ENCODE peak calls at places on chromosomes 12 and 14, in five cellular contexts. C is astrocyte, F is cardiac fibroblast, T is fibroblast of lung, Z is choroid plexus epithelial cell. M is an unnamed sample.

GRCh38 chr14:79016828-79017505 is 846.8 kb downstream of the NRXN3 start:
- DNase-seq in C (peak; percentile 84), F (peak; percentile 92), T (peak; percentile 77), Z (peak; percentile 95), M (peak; percentile 91)

GRCh38 chr14:36661506-36662257 is at the start of gene PAX9:
- DNase-seq in C (peak; percentile 44), F (peak; percentile 58), T (peak; percentile 42), Z (peak; percentile 74), M (peak; percentile 39)

GRCh38 chr14:73712540-73713141 is 1.5 kb downstream of the PNMA1 start:
- DNase-seq in C (no peak), F (peak; percentile 25), T (no peak), Z (peak; percentile 38), M (no peak)

GRCh38 chr12:32922546-32923297 is 26.1 kb upstream of the PKP2 start:
- DNase-seq in C (no peak), F (no peak), T (no peak), Z (no peak), M (no peak)

GRCh38 chr12:6943719-6944380 is at the start of the genes C12orf57 and RNU7-1:
- DNase-seq in C (peak; percentile 84), F (peak; percentile 95), T (no peak), Z (peak; percentile 89), M (peak; percentile 67)

GRCh38 chr14:92556863-92557543 is 43.4 kb downstream of the RIN3 start:
- DNase-seq in C (no peak), F (no peak), T (no peak), Z (no peak), M (no peak)

GRCh38 chr14:23183479-23183878 is at the start of gene SLC7A8:
- DNase-seq in C (no peak), F (no peak), T (no peak), Z (no peak), M (no peak)

GRCh38 chr12:120037851-120038250 is 48.8 kb downstream of the BICDL1 start:
- DNase-seq in C (no peak), F (no peak), T (no peak), Z (no peak), M (no peak)

GRCh38 chr14:24688030-24688658 is 54.2 kb upstream of the GZMB start:
- DNase-seq in C (no peak), F (no peak), T (no peak), Z (no peak), M (no peak)

DNA sequence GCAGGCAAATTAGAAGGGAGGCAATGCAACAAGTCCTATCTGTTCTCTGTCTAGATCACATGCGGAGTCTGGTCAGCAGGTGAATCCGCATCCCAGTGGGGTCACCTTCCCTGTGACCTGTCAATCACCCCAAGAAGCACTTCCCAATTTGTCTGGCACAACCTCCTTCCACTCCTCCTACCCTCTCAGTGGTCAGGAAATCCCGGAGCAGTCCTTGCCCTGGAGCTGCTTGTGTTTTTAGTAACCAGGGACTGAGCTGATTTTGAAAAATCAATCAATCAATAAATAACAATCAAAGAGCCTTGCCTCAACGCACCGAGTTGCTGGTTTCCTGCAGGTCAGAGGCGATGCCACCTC is 572 bp upstream of the ACSS3 start:
- DNase-seq in C (peak; percentile 57), F (peak; percentile 17), T (peak; percentile 49), Z (peak; percentile 66), M (no peak)
- H3K4me3 ChIP-seq in C (peak overlapping the region; percentile 61), F (no peak overlapping the region), T (peak overlapping the region; percentile 83), Z (peak overlapping the region; percentile 75), M (peak overlapping the region; percentile 51)

DNA sequence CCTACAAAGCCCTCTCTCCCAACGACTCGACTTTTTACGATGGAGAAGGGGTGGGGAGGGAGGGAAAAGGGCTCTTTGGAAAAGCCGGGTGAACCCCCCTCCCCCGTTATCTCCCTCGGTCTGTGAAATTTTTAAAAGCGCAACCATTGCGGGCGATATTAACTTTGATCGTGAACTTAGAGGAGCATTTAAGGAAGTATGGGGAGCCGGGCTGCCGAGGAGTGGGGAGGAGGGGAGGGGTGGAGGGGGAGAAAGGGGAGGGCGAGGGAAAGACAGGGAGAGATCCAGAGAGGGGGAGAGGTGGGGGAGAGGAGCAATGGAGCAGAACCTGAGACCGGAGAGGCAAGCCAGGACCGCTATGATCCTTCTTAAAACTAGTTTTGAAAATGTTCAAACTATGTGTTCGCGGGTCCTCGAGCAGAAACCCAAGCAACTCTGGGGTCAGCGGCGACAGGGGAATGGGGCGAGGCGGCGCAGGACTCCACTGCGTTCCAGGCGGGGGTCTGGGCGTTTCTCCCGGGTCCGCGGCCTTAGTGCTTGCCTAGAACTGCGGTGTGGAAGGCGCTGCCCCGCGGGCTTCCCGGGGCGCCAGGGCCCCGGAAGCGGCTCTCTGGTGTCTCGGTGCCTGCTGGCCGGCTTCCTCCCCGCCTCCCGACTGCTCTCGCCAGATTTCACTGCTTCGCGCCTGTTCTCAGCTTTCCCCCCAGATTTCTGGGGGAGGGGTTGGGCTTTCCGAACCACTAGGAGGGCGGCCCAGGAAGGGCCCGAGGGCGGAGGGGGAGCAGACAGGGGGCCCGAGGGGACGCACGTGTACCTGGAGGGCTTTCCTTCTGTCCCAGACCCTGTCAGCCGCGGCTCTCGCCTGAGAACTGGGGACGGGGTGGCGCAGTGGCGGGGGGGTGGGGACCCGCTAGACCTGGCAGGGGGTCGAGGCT is at the start of gene HOTAIR:
- DNase-seq in C (no peak), F (no peak), T (no peak), Z (no peak), M (no peak)
- H3K4me3 ChIP-seq in C (no peak within 1 kb of the TSS), F (no peak within 1 kb of the TSS), T (no peak within 1 kb of the TSS), Z (no peak within 1 kb of the TSS), M (peak within 1 kb of the TSS; percentile 75)

GRCh38 chr12:56722832-56723231 is 2.3 kb downstream of the NACA start:
- DNase-seq in C (no peak), F (no peak), T (no peak), Z (no peak), M (no peak)
- H3K4me3 ChIP-seq in C (peak overlapping the region; percentile 98), F (no peak overlapping the region), T (peak overlapping the region; percentile 89), Z (peak overlapping the region; percentile 99), M (peak overlapping the region; percentile 100)

DNA sequence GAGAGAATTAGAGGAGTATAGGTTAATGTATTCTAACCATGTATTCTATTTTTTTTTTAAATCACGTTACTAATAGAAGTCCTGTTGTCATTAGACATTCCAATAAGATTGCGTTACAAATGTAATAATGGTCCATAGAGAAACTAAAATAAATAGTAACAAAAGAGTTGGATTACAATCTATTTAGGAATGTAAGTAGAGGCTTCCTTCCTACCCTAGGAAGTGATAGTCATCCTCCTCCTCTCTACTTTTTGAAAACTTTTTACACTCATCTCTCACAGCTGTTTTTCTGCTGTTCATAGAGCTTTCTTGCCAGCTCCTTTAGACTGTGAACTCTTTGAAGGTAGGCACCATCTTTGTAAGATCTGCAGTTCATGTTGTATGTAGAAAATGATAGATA is 23.6 kb downstream of the TRHDE start:
- DNase-seq in C (peak; percentile 86), F (peak; percentile 6), T (peak; percentile 52), Z (peak; percentile 47), M (no peak)
- H3K4me3 ChIP-seq in C (peak overlapping the region; percentile 43), F (no peak overlapping the region), T (no peak overlapping the region), Z (no peak overlapping the region), M (no peak overlapping the region)

DNA sequence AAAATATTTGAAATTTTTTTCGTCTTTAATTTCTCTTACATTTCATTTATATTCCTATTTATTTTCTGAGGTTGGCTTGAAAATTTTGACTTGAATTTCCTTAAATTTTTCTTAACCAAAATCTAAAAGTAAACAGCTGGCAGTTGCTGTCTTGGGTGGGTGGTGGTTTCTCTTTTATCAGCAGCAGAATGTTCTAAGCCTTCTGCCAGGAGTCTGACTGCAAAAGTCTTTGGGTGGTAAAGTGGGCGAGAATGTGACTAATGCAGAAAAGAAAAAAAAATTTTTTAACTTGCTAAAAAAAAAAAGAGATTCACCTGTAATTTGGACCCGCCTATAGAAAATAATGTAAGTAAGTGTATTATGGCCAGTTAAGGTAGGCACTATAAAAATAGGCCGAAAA is 2.5 kb downstream of the FGFR1OP2 start:
- DNase-seq in C (peak; percentile 32), F (peak; percentile 47), T (peak; percentile 8), Z (peak; percentile 41), M (no peak)
- H3K4me3 ChIP-seq in C (no peak overlapping the region), F (peak overlapping the region; percentile 11), T (peak overlapping the region; percentile 4), Z (no peak overlapping the region), M (no peak overlapping the region)

GRCh38 chr14:96746101-96746500 is 51.1 kb upstream of the VRK1 start:
- DNase-seq in C (no peak), F (peak; percentile 8), T (no peak), Z (no peak), M (no peak)

GRCh38 chr14:96737869-96738268 is 59.3 kb upstream of the VRK1 start:
- DNase-seq in C (no peak), F (no peak), T (no peak), Z (no peak), M (no peak)

GRCh38 chr14:96739511-96739910 is 57.7 kb upstream of the VRK1 start:
- DNase-seq in C (no peak), F (no peak), T (no peak), Z (no peak), M (no peak)

GRCh38 chr14:96745500-96746051 is 51.6 kb upstream of the VRK1 start:
- DNase-seq in C (no peak), F (peak; percentile 2), T (no peak), Z (no peak), M (no peak)

GRCh38 chr14:96741151-96741977 is 55.8 kb upstream of the VRK1 start:
- DNase-seq in C (no peak), F (peak; percentile 50), T (peak; percentile 31), Z (peak; percentile 54), M (no peak)
- H3K4me3 ChIP-seq in C (peak overlapping the region; percentile 51), F (peak overlapping the region; percentile 54), T (peak overlapping the region; percentile 69), Z (peak overlapping the region; percentile 62), M (peak overlapping the region; percentile 51)

DNA sequence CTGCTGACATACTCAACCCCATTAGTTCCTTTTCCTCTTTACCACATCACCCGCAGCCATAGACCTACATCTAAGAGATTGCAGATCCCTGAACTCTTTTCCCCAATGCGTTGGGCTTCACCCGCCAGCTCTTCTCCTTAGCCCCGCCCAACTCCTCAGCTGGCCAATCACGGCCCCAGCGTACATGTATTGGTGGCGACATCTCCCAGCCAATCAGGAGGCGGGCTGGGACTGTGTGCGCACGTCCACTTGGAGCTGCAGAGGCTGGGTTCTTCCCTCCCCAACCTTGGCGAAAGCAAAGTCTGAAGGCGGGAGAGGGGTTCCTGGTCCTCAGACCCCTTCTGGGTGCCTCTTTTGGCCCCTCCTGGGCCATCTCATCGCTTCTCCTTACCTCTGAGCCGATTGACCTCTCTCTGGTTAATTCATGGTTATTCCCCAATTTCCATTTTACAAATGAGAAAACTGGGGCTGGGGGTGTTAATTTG is 11.0 kb downstream of the PDE1B start:
- DNase-seq in C (peak; percentile 18), F (peak; percentile 79), T (peak; percentile 63), Z (peak; percentile 79), M (peak; percentile 36)
- H3K4me3 ChIP-seq in C (peak overlapping the region; percentile 54), F (peak overlapping the region; percentile 22), T (peak overlapping the region; percentile 51), Z (peak overlapping the region; percentile 43), M (peak overlapping the region; percentile 46)

M was measured in skeletal muscle cell.